ENCODE peak calls at places on chromosomes 5 and 9, in four cellular contexts. H is SK-N-SH, F is GM23248, X is mesendoderm. O is an unnamed sample.

GRCh38 chr9:131722260-131722659 is 17.6 kb downstream of the RAPGEF1 start:
- DNase-seq in H (peak), F (no peak), X (no peak), O (no peak)

GRCh38 chr9:99745085-99745484 is 76.6 kb upstream of the NR4A3 start:
- DNase-seq in F (no peak), H (no peak), X (no peak), O (no peak)

GRCh38 chr9:95508242-95508967 is 8.4 kb downstream of the PTCH1 start:
- DNase-seq in H (peak), F (peak), X (peak), O (peak)

GRCh38 chr5:45113726-45114125 is 305.0 kb downstream of the MRPS30 start:
- DNase-seq in F (no peak), X (no peak), H (no peak), O (no peak)

GRCh38 chr9:279674-280073 is 65.0 kb downstream of the DOCK8 start:
- DNase-seq in F (no peak), X (no peak), H (no peak), O (no peak)

GRCh38 chr5:168777651-168778050 is 198.5 kb upstream of the PANK3 start:
- DNase-seq in X (no peak), F (no peak), H (no peak), O (no peak)

GRCh38 chr5:58279259-58279658 is 180.6 kb downstream of the PLK2 start:
- DNase-seq in X (no peak), F (no peak), H (no peak), O (no peak)

GRCh38 chr9:138098116-138098907 is 220.7 kb downstream of the CACNA1B start:
- DNase-seq in F (no peak), H (peak), X (no peak), O (no peak)

GRCh38 chr9:125644819-125645507 is 62.0 kb downstream of the MAPKAP1 start:
- DNase-seq in H (no peak), X (no peak), F (no peak), O (no peak)

GRCh38 chr9:110880123-110880522 is 158.1 kb downstream of the LPAR1 start:
- DNase-seq in F (peak), X (peak), H (no peak), O (no peak)

GRCh38 chr5:136457390-136458094 is 92.2 kb upstream of the TRPC7 start:
- DNase-seq in F (peak), H (no peak), X (no peak), O (peak)

GRCh38 chr5:111144352-111144930 is 52.3 kb downstream of the WDR36 start:
- DNase-seq in X (no peak), H (no peak), F (peak), O (no peak)

GRCh38 chr5:139843991-139844390 is 48.4 kb downstream of the PSD2 start:
- DNase-seq in H (no peak), X (no peak), F (no peak), O (no peak)

GRCh38 chr5:173562451-173562850 is 54.0 kb downstream of the BOD1 start:
- DNase-seq in X (no peak), H (no peak), F (no peak), O (no peak)

GRCh38 chr5:171495122-171495700 is 75.8 kb downstream of the FGF18 start:
- DNase-seq in H (no peak), F (no peak), X (peak), O (no peak)

GRCh38 chr5:127313847-127314473 is 23.4 kb downstream of the MEGF10 start:
- DNase-seq in F (peak), H (peak), X (peak), O (peak)

GRCh38 chr9:133369923-133370322 is 5.9 kb downstream of the SURF4 start:
- DNase-seq in F (no peak), X (no peak), H (no peak), O (no peak)

GRCh38 chr9:110935829-110936228 is 102.4 kb downstream of the LPAR1 start:
- DNase-seq in H (no peak), F (peak), X (no peak), O (no peak)

GRCh38 chr5:73623929-73624404 is 2.0 kb upstream of the ARHGEF28 start:
- DNase-seq in X (no peak), H (no peak), F (no peak), O (peak)

GRCh38 chr5:180180846-180181245 is 28.2 kb downstream of the RASGEF1C start:
- DNase-seq in H (no peak), F (no peak), X (no peak), O (no peak)

GRCh38 chr5:88393721-88394530 is 125.3 kb upstream of the TMEM161B start:
- DNase-seq in X (no peak), F (no peak), H (no peak), O (no peak)

GRCh38 chr9:84504360-84504759 is 163.8 kb upstream of the SLC28A3 start:
- DNase-seq in F (peak), X (no peak), H (no peak), O (no peak)

GRCh38 chr5:151772029-151772867 is 494 bp downstream of the G3BP1 start:
- DNase-seq in X (peak), F (peak), H (peak), O (peak)

GRCh38 chr5:139652788-139653241 is 4.7 kb downstream of the CXXC5 start:
- DNase-seq in X (no peak), H (no peak), F (peak), O (no peak)

GRCh38 chr5:97452646-97453045 is 269.6 kb upstream of the RIOK2 start:
- DNase-seq in X (peak), F (no peak), H (no peak), O (no peak)

GRCh38 chr9:127803507-127804352 is 1.0 kb downstream of the FPGS start:
- DNase-seq in F (peak), X (no peak), H (peak), O (no peak)

GRCh38 chr9:109335929-109336328 is 15.1 kb upstream of the EPB41L4B start:
- DNase-seq in X (no peak), H (no peak), F (no peak), O (no peak)

GRCh38 chr5:160744253-160745112 is 107.5 kb downstream of the ATP10B start:
- DNase-seq in X (peak), H (no peak), F (no peak), O (no peak)

GRCh38 chr9:79390077-79390673 is 181.6 kb upstream of the TLE4 start:
- DNase-seq in F (peak), H (no peak), X (no peak), O (peak)

GRCh38 chr5:172807766-172808311 is 26.2 kb upstream of the ERGIC1 start:
- DNase-seq in X (no peak), H (no peak), F (peak), O (no peak)

GRCh38 chr9:94867281-94867841 is 140.9 kb downstream of the AOPEP start:
- DNase-seq in X (peak), F (peak), H (peak), O (peak)

GRCh38 chr5:124865603-124866354 is 119.3 kb upstream of the ZNF608 start:
- DNase-seq in H (no peak), X (no peak), F (no peak), O (no peak)

GRCh38 chr9:23492126-23493002 is 333.7 kb downstream of the ELAVL2 start:
- DNase-seq in F (peak), H (peak), X (peak), O (peak)

GRCh38 chr5:176738851-176739250 is 71.5 kb upstream of the UNC5A start:
- DNase-seq in H (peak), X (no peak), F (no peak), O (no peak)

GRCh38 chr5:135140805-135141204 is 106.8 kb upstream of the PITX1 start:
- DNase-seq in H (no peak), X (no peak), F (peak), O (peak)

GRCh38 chr5:23446436-23446835 is 61.0 kb upstream of the PRDM9 start:
- DNase-seq in H (no peak), F (peak), X (no peak), O (peak)

GRCh38 chr5:111478898-111479297 is 33.4 kb downstream of the STARD4 start:
- DNase-seq in H (no peak), F (no peak), X (no peak), O (no peak)

GRCh38 chr5:36392818-36393217 is 91.1 kb upstream of the RANBP3L start:
- DNase-seq in X (no peak), H (peak), F (peak), O (no peak)

GRCh38 chr5:138603521-138603920 is 28.3 kb upstream of the HSPA9 start:
- DNase-seq in F (no peak), X (no peak), H (no peak), O (peak)

GRCh38 chr5:6734781-6735180 is 21.5 kb downstream of the TENT4A start:
- DNase-seq in H (no peak), F (no peak), X (no peak), O (no peak)
- H3K4me2 ChIP-seq in H (no peak), F (no peak), X (no peak), O (no peak)

GRCh38 chr9:34098307-34098706 is 28.2 kb downstream of the DCAF12 start:
- DNase-seq in F (no peak), X (no peak), H (no peak), O (no peak)
- H3K4me2 ChIP-seq in F (no peak), X (no peak), H (no peak), O (no peak)

DNA sequence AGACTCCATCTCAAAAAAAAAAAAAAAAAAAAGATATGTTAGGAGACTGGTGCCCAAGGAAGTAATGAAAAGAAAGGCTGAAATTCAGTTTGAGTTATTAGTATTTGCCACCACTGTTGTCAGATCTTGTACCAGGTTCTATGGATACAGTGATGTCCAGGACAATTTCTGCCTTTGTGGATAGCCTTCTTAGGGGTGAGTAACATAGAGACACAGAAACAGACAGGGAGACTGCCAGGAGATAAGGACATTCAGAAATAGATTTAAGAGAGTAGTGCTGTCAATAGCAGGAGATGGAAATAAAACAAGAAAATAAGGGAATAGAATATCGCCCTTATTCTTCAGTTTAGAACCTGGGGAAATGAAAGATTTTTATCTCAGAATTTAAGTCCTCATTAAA is 6.3 kb upstream of the SPINK14 start:
- DNase-seq in H (no peak), X (no peak), F (no peak), O (no peak)
- H3K4me2 ChIP-seq in H (no peak), X (no peak), F (no peak), O (no peak)

DNA sequence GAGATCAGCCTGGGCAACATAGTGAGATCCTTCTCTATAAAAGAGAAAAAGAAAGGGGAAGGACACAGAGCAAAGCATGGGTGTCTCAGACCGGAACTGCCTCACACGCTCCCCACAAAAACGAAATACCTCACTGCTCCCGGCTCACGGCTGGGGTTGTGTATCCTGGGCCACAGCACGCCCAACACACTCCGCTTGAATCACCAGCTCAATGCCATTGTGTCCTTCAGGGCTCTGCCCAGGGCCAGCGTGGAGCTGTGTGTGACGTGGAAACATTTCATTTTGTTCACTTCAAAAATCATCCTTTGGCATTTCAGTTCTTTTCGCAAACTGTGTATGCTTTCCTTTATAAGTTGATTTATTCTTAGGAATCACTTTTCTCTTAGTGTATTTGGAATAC is 279.5 kb downstream of the IRX1 start:
- DNase-seq in F (no peak), H (no peak), X (no peak), O (no peak)
- H3K4me2 ChIP-seq in F (no peak), H (no peak), X (no peak), O (no peak)

GRCh38 chr5:17196024-17196423 is 21.4 kb upstream of the BASP1 start:
- DNase-seq in F (no peak), H (no peak), X (no peak), O (no peak)
- H3K4me2 ChIP-seq in F (no peak), H (no peak), X (no peak), O (no peak)

GRCh38 chr5:1010641-1011046 is 2.0 kb downstream of the NKD2 start:
- DNase-seq in X (no peak), F (no peak), H (no peak), O (no peak)

GRCh38 chr5:1012900-1013237 is 4.3 kb downstream of the NKD2 start:
- DNase-seq in H (no peak), X (no peak), F (no peak), O (no peak)

GRCh38 chr5:1012316-1012841 is 3.8 kb downstream of the NKD2 start:
- DNase-seq in X (no peak), H (no peak), F (no peak), O (no peak)

GRCh38 chr5:1011226-1011631 is 2.6 kb downstream of the NKD2 start:
- DNase-seq in H (peak), F (no peak), X (peak), O (peak)

DNA sequence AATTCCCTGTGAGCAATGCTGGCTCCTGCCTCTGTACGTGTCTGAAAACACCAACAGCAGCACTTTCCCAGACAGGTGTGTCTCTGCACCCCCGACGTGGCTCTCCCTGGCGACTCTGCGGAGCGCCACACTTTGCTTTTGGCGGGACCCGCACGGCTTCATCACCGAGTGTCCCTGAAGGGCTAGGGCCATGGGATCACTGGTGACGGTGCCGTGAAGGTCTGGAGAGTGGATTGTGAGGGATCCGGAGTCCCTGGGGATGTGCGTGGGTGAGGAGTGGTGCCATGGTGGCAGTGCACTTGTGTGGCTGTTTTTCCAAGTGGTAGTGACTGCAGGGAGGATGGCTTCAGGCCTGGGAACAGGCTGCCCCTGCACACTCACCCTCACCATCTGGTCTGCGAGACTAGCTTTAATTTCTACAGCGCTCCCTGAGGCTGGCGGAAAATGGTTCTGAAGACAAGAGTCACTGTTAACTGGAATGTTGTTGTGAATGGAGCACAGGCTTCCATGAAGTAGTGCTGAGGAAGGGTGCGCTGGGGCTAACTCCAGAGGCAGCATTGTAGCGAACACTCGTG is 3.2 kb downstream of the NKD2 start:
- DNase-seq in H (no peak), F (no peak), X (no peak), O (no peak)
- H3K4me2 ChIP-seq in H (no peak), F (no peak), X (no peak), O (no peak)

GRCh38 chr5:158466196-158466595 is 607.3 kb upstream of the CLINT1 start:
- DNase-seq in H (no peak), X (no peak), F (no peak), O (no peak)
- H3K4me2 ChIP-seq in H (no peak), X (no peak), F (no peak), O (no peak)

GRCh38 chr5:119789411-119790117 is 160.2 kb downstream of the FAM170A start:
- DNase-seq in H (no peak), F (no peak), X (peak), O (no peak)
- H3K4me2 ChIP-seq in H (no peak), F (no peak), X (no peak), O (no peak)

O was measured in hepatocyte.